ENCODE peak calls at places on chromosomes 3 and 15, in seven cellular contexts. M is T-cell, U is LHCN-M2, J is neural crest cell, G is NCI-H1105, R is SW 1271, O is T follicular helper cell. Y is an unnamed sample.
A peak's percentile ranks its signal among the peaks of the same experiment; 100 is the strongest.

GRCh38 chr3:48899298-48899697 is 616 bp upstream of the SLC25A20 start:
- DNase-seq in O (no peak), U (no peak), J (no peak), G (no peak), R (no peak), M (peak; percentile 18), Y (no peak)

GRCh38 chr3:177037241-177037640 is 160.0 kb downstream of the TBL1XR1 start:
- DNase-seq in G (no peak), M (no peak), J (no peak), R (no peak), U (no peak), O (no peak), Y (no peak)

GRCh38 chr3:134008630-134009156 is 21.0 kb downstream of the SLCO2A1 start:
- DNase-seq in R (peak; percentile 86), O (no peak), G (no peak), M (no peak), U (peak; percentile 88), J (no peak), Y (peak; percentile 97)

GRCh38 chr15:67093146-67093874 is 27.9 kb downstream of the SMAD3 start:
- DNase-seq in M (no peak), O (no peak), J (no peak), R (no peak), U (no peak), G (no peak), Y (no peak)

GRCh38 chr3:5799421-5799820 is 611.9 kb downstream of the EDEM1 start:
- DNase-seq in U (no peak), O (no peak), R (no peak), M (no peak), G (no peak), J (no peak), Y (no peak)

GRCh38 chr3:52490938-52491526 is 4.1 kb upstream of the STAB1 start:
- DNase-seq in U (no peak), O (no peak), M (no peak), R (no peak), J (no peak), G (no peak), Y (no peak)

GRCh38 chr3:14228611-14229470 is 50.2 kb downstream of the LSM3 start:
- DNase-seq in R (no peak), G (no peak), J (no peak), M (no peak), U (no peak), O (no peak), Y (no peak)

GRCh38 chr3:129560269-129560787 is 17.4 kb downstream of the H1-8 start:
- DNase-seq in J (no peak), G (no peak), M (no peak), R (no peak), O (no peak), U (peak; percentile 70), Y (peak; percentile 92)

GRCh38 chr15:22889146-22889818 is 50.8 kb downstream of the NIPA2 start:
- DNase-seq in J (no peak), R (no peak), G (no peak), O (no peak), U (no peak), M (no peak), Y (no peak)

GRCh38 chr15:66947471-66947870 is 117.9 kb upstream of the SMAD3 start:
- DNase-seq in M (no peak), O (no peak), U (no peak), G (no peak), J (no peak), R (no peak), Y (no peak)

GRCh38 chr15:67548862-67549651 is 6.6 kb downstream of the MAP2K5 start:
- DNase-seq in U (no peak), J (peak; percentile 21), M (no peak), O (no peak), R (no peak), G (peak; percentile 13), Y (no peak)

GRCh38 chr3:124413989-124414598 is 316.2 kb upstream of the UMPS start:
- DNase-seq in G (peak; percentile 20), R (no peak), U (no peak), M (no peak), J (no peak), O (no peak), Y (no peak)

GRCh38 chr3:55190296-55190695 is 262.4 kb upstream of the LRTM1 start:
- DNase-seq in M (no peak), O (no peak), G (no peak), J (no peak), R (no peak), U (peak; percentile 73), Y (peak; percentile 40)

GRCh38 chr3:27171113-27171512 is 198.1 kb downstream of the NEK10 start:
- DNase-seq in O (no peak), U (no peak), G (no peak), M (no peak), J (no peak), R (no peak), Y (no peak)

GRCh38 chr3:45092132-45093031 is 53.8 kb downstream of the CDCP1 start:
- DNase-seq in O (no peak), R (no peak), M (no peak), G (no peak), U (peak; percentile 89), J (no peak), Y (peak; percentile 73)

GRCh38 chr15:85542895-85543331 is 162.5 kb downstream of the AKAP13 start:
- DNase-seq in J (no peak), U (no peak), G (peak; percentile 32), M (no peak), R (no peak), O (no peak), Y (peak; percentile 47)

Y was measured in SJSA1.